ENCODE peak calls at places on chromosomes 4 and X, in eight cellular contexts. F, Q, V, X, K, B, P and G are unnamed samples.

GRCh38 chr4:71974681-71975080 is 57.1 kb upstream of the NPFFR2 start:
- DNase-seq in F (no peak), Q (no peak), V (no peak), X (no peak), K (no peak), B (no peak), P (no peak), G (no peak)

GRCh38 chrX:29617276-29617675 is 598.1 kb upstream of the MAGEB2 start:
- DNase-seq in F (no peak), Q (no peak), V (no peak), X (no peak), K (no peak), B (no peak), P (no peak), G (no peak)

GRCh38 chrX:37441377-37441776 is 92.2 kb downstream of the PRRG1 start:
- DNase-seq in F (no peak), Q (no peak), V (no peak), X (no peak), K (no peak), B (no peak), P (no peak), G (no peak)

GRCh38 chrX:21645437-21646220 is 12.5 kb downstream of the KLHL34 start:
- DNase-seq in F (no peak), Q (no peak), V (no peak), X (no peak), K (no peak), B (no peak), P (no peak), G (no peak)

GRCh38 chrX:20260885-20261284 is 5.8 kb downstream of the RPS6KA3 start:
- DNase-seq in F (no peak), Q (no peak), V (no peak), X (no peak), K (no peak), B (no peak), P (no peak), G (no peak)

GRCh38 chr4:87657525-87657924 is 7.4 kb downstream of the DMP1 start:
- DNase-seq in F (no peak), Q (no peak), V (no peak), X (no peak), K (no peak), B (no peak), P (no peak), G (no peak)

GRCh38 chrX:31527455-31528126 is 455.8 kb upstream of the FTHL17 start:
- DNase-seq in F (no peak), Q (no peak), V (no peak), X (no peak), K (no peak), B (no peak), P (no peak), G (no peak)

GRCh38 chr4:121764702-121765367 is at the start of gene SMIM43:
- DNase-seq in F (no peak), Q (no peak), V (peak; percentile 58), X (no peak), K (no peak), B (no peak), P (peak; percentile 28), G (no peak)

GRCh38 chr4:126123933-126124332 is 809.2 kb downstream of the FAT4 start:
- DNase-seq in F (no peak), Q (no peak), V (no peak), X (no peak), K (no peak), B (no peak), P (no peak), G (no peak)

GRCh38 chr4:69051576-69051943 is 44.7 kb upstream of the UGT2B7 start:
- DNase-seq in F (no peak), Q (no peak), V (no peak), X (no peak), K (no peak), B (no peak), P (no peak), G (no peak)

GRCh38 chr4:90950385-90950841 is 823.2 kb downstream of the CCSER1 start:
- DNase-seq in F (no peak), Q (no peak), V (no peak), X (no peak), K (no peak), B (no peak), P (no peak), G (no peak)

GRCh38 chr4:95638920-95639501 is 90.2 kb upstream of the UNC5C start:
- DNase-seq in F (no peak), Q (no peak), V (no peak), X (no peak), K (no peak), B (no peak), P (no peak), G (no peak)

GRCh38 chr4:26238782-26239647 is 81.8 kb upstream of the RBPJ start:
- DNase-seq in F (no peak), Q (no peak), V (no peak), X (peak; percentile 73), K (no peak), B (no peak), P (no peak), G (peak; percentile 23)

GRCh38 chr4:93480452-93480851 is 348.1 kb upstream of the ATOH1 start:
- DNase-seq in F (no peak), Q (no peak), V (no peak), X (no peak), K (no peak), B (no peak), P (no peak), G (no peak)

GRCh38 chr4:17324431-17324830 is 187.5 kb downstream of the QDPR start:
- DNase-seq in F (peak; percentile 26), Q (no peak), V (peak; percentile 57), X (peak; percentile 8), K (peak; percentile 14), B (peak; percentile 46), P (no peak), G (no peak)